ENCODE peak calls at places on chromosomes 16 and 17, in four cellular contexts. X, J, T and Q are unnamed samples.

GRCh38 chr17:37147301-37147812 is 198.6 kb downstream of the AATF start:
- DNase-seq in X (peak; percentile 33), J (no peak), T (no peak), Q (no peak)

GRCh38 chr17:16486373-16487250 is 5.4 kb downstream of the LRRC75A start:
- DNase-seq in X (peak; percentile 44), J (no peak), T (peak; percentile 57), Q (peak; percentile 82)

GRCh38 chr17:61570118-61570517 is 20.9 kb downstream of the NACA2 start:
- DNase-seq in X (peak; percentile 13), J (no peak), T (no peak), Q (no peak)

GRCh38 chr17:72614476-72614870 is 478.0 kb downstream of the SLC39A11 start:
- DNase-seq in X (no peak), J (no peak), T (no peak), Q (no peak)

GRCh38 chr17:82598256-82599011 is 49.8 kb downstream of the WDR45B start:
- DNase-seq in X (peak; percentile 56), J (no peak), T (no peak), Q (no peak)

GRCh38 chr16:7431723-7432122 is 99.1 kb downstream of the RBFOX1 start:
- DNase-seq in X (no peak), J (no peak), T (peak; percentile 60), Q (peak; percentile 28)

GRCh38 chr17:13759936-13760335 is 158.2 kb upstream of the HS3ST3A1 start:
- DNase-seq in X (no peak), J (no peak), T (no peak), Q (no peak)

GRCh38 chr17:1229354-1229890 is 40.8 kb upstream of the BHLHA9 start:
- DNase-seq in X (no peak), J (no peak), T (no peak), Q (peak; percentile 60)

GRCh38 chr17:82152556-82153294 is 54.7 kb upstream of the FASN start:
- DNase-seq in X (no peak), J (no peak), T (no peak), Q (no peak)

GRCh38 chr17:55687037-55687436 is 35.6 kb downstream of the TMEM100 start:
- DNase-seq in X (no peak), J (no peak), T (no peak), Q (no peak)

GRCh38 chr17:27295945-27296344 is 2.0 kb downstream of the WSB1 start:
- DNase-seq in X (no peak), J (no peak), T (no peak), Q (no peak)

GRCh38 chr17:266701-267656 is 85.5 kb upstream of the DOC2B start:
- DNase-seq in X (no peak), J (peak; percentile 53), T (no peak), Q (no peak)

GRCh38 chr16:79970551-79971236 is 370.2 kb upstream of the MAF start:
- DNase-seq in X (no peak), J (no peak), T (peak; percentile 77), Q (no peak)

GRCh38 chr16:15899538-15900100 is 11.2 kb upstream of the CEP20 start:
- DNase-seq in X (peak; percentile 89), J (no peak), T (peak; percentile 85), Q (peak; percentile 58)

GRCh38 chr16:4414187-4414909 is 2.0 kb downstream of the CORO7 start:
- DNase-seq in X (no peak), J (no peak), T (no peak), Q (no peak)

GRCh38 chr16:85570213-85570734 is 42.8 kb upstream of the GSE1 start:
- DNase-seq in X (no peak), J (no peak), T (no peak), Q (no peak)

GRCh38 chr17:50948711-50949110 is 82.6 kb upstream of the TOB1 start:
- DNase-seq in X (no peak), J (no peak), T (no peak), Q (no peak)

GRCh38 chr16:2226245-2226793 is 2.9 kb downstream of the E4F1 start:
- DNase-seq in X (no peak), J (no peak), T (no peak), Q (no peak)

GRCh38 chr17:54754560-54754959 is 146.1 kb upstream of the TOM1L1 start:
- DNase-seq in X (no peak), J (no peak), T (peak; percentile 53), Q (peak; percentile 80)

GRCh38 chr17:19702231-19702641 is 14.1 kb downstream of the SLC47A2 start:
- DNase-seq in X (no peak), J (no peak), T (no peak), Q (peak; percentile 14)

GRCh38 chr16:49440156-49441065 is 66.8 kb downstream of the C16orf78 start:
- DNase-seq in X (no peak), J (no peak), T (peak; percentile 32), Q (no peak)

GRCh38 chr17:51251010-51251409 is 8.8 kb downstream of the MBTD1 start:
- DNase-seq in X (peak; percentile 44), J (no peak), T (no peak), Q (no peak)

GRCh38 chr16:68506331-68507053 is 32.6 kb upstream of the ZFP90 start:
- DNase-seq in X (peak; percentile 8), J (no peak), T (peak; percentile 56), Q (no peak)

GRCh38 chr16:77295896-77296295 is 96.7 kb downstream of the SYCE1L start:
- DNase-seq in X (peak; percentile 36), J (no peak), T (no peak), Q (no peak)

GRCh38 chr16:56226840-56227525 is 35.7 kb downstream of the GNAO1 start:
- DNase-seq in X (no peak), J (no peak), T (no peak), Q (no peak)

GRCh38 chr17:66343531-66344078 is 41.2 kb downstream of the PRKCA start:
- DNase-seq in X (no peak), J (no peak), T (no peak), Q (no peak)

GRCh38 chr17:49157784-49158183 is 25.2 kb downstream of the B4GALNT2 start:
- DNase-seq in X (peak; percentile 19), J (no peak), T (peak; percentile 40), Q (no peak)

GRCh38 chr16:80327740-80328139 is 213.1 kb upstream of the DYNLRB2 start:
- DNase-seq in X (no peak), J (no peak), T (no peak), Q (no peak)

GRCh38 chr17:11814655-11815262 is 182.5 kb downstream of the ZNF18 start:
- DNase-seq in X (no peak), J (no peak), T (no peak), Q (no peak)

GRCh38 chr16:4391635-4392381 is 20.2 kb downstream of the VASN start:
- DNase-seq in X (no peak), J (no peak), T (peak; percentile 77), Q (peak; percentile 82)

GRCh38 chr16:19997734-19998133 is 76.0 kb downstream of the GPR139 start:
- DNase-seq in X (no peak), J (no peak), T (no peak), Q (no peak)

GRCh38 chr16:75029854-75030253 is 31.0 kb downstream of the ZNRF1 start:
- DNase-seq in X (peak; percentile 84), J (no peak), T (no peak), Q (no peak)

GRCh38 chr16:57388359-57389086 is 16.0 kb upstream of the CCL17 start:
- DNase-seq in X (no peak), J (no peak), T (no peak), Q (no peak)

GRCh38 chr16:2835638-2836493 is 5.8 kb downstream of the ZG16B start:
- DNase-seq in X (peak; percentile 98), J (no peak), T (peak; percentile 99), Q (peak; percentile 71)

GRCh38 chr17:44921122-44921882 is 6.0 kb upstream of the GFAP start:
- DNase-seq in X (no peak), J (peak; percentile 33), T (peak; percentile 58), Q (peak; percentile 83)
- H2BK120ac ChIP-seq in X (no peak overlapping the region), J (peak overlapping the region; percentile 6), T (no peak overlapping the region), Q (no peak overlapping the region)

GRCh38 chr16:25048146-25048618 is 33.0 kb upstream of the ARHGAP17 start:
- DNase-seq in X (no peak), J (no peak), T (no peak), Q (no peak)

GRCh38 chr16:25052530-25052929 is 37.4 kb upstream of the ARHGAP17 start:
- DNase-seq in X (no peak), J (no peak), T (no peak), Q (no peak)

GRCh38 chr16:25045696-25046381 is 30.7 kb upstream of the ARHGAP17 start:
- DNase-seq in X (peak; percentile 90), J (no peak), T (no peak), Q (no peak)

GRCh38 chr16:25052161-25052511 is 37.0 kb upstream of the ARHGAP17 start:
- DNase-seq in X (no peak), J (no peak), T (no peak), Q (no peak)

GRCh38 chr16:25051446-25052160 is 36.4 kb upstream of the ARHGAP17 start:
- DNase-seq in X (peak; percentile 84), J (no peak), T (peak; percentile 94), Q (no peak)
- H3K4me2 ChIP-seq in X (peak overlapping the region; percentile 46), J (no peak overlapping the region), T (no peak overlapping the region), Q (no peak overlapping the region)

GRCh38 chr16:67213197-67214019 is 13.5 kb upstream of the TMEM208 start:
- DNase-seq in X (no peak), J (no peak), T (no peak), Q (no peak)
- H2BK120ac ChIP-seq in X (no peak overlapping the region), J (no peak overlapping the region), T (no peak overlapping the region), Q (no peak overlapping the region)

GRCh38 chr17:77316191-77316641 is 175.4 kb downstream of the SEC14L1 start:
- DNase-seq in X (peak; percentile 77), J (no peak), T (peak; percentile 91), Q (peak; percentile 80)
- H3K4me2 ChIP-seq in X (peak overlapping the region; percentile 53), J (no peak overlapping the region), T (no peak overlapping the region), Q (no peak overlapping the region)

GRCh38 chr17:58351710-58352017 is 337 bp downstream of the SUPT4H1 start:
- DNase-seq in X (no peak), J (peak; percentile 43), T (no peak), Q (no peak)
- H2BK120ac ChIP-seq in X (peak overlapping the region; percentile 41), J (no peak overlapping the region), T (no peak overlapping the region), Q (no peak overlapping the region)

GRCh38 chr16:21611178-21611545 is 11.8 kb downstream of the METTL9 start:
- DNase-seq in X (peak; percentile 65), J (no peak), T (no peak), Q (no peak)
- H3K4me2 ChIP-seq in X (peak overlapping the region; percentile 66), J (no peak overlapping the region), T (no peak overlapping the region), Q (no peak overlapping the region)

GRCh38 chr17:43428524-43428923 is 29.7 kb downstream of the ARL4D start:
- DNase-seq in X (no peak), J (no peak), T (no peak), Q (no peak)

GRCh38 chr17:43418441-43419374 is 19.9 kb downstream of the ARL4D start:
- DNase-seq in X (peak; percentile 92), J (no peak), T (peak; percentile 77), Q (peak; percentile 61)

GRCh38 chr17:43427362-43428043 is 28.7 kb downstream of the ARL4D start:
- DNase-seq in X (no peak), J (no peak), T (no peak), Q (no peak)

DNA sequence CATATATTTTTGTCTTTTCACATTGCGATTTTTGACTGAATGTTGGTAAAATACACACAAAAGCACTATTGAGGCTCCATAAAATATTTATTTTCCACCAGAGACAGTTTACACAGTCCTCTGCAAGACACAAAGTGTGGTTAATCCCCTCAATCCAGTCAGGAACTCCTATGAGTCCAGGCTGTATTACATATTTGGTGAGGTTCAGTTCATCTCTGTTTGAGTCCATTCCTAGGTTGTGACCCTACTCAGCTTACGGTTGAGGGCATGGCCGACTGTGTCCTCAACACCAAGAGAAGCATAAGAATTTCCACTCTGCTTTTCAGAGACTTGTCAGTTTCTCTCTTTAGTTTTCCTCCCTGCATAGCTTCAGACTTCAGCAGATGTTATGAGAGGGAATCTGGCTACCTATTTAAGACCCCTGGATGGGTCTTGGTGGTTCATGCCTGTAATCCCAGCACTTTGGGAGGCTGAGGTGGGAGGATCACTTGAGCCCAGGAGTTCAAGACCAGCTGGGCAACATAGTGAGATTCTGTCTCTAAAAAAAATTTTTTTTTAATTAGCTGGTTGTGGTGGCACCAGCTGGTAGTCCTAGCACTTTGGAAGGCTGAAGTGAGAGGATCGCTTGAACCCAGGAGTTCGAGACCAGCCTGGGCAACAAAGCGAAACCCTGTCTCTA is 25.1 kb downstream of the ARL4D start:
- DNase-seq in X (no peak), J (no peak), T (no peak), Q (no peak)
- H2BK120ac ChIP-seq in X (no peak overlapping the region), J (no peak overlapping the region), T (no peak overlapping the region), Q (no peak overlapping the region)